ENCODE peak calls at places on chromosomes 6 and 20, in ten cellular contexts. H, Q, O, F, K, X, N, P, C and Z are unnamed samples.

GRCh38 chr6:122702846-122703245 is 76.7 kb upstream of the FABP7 start:
- DNase-seq in H (no peak), Q (no peak), O (no peak), F (no peak), K (no peak), X (no peak), N (no peak), P (no peak), C (no peak), Z (no peak)

GRCh38 chr6:57173056-57173885 is 1.1 kb downstream of the BAG2 start:
- DNase-seq in H (no peak), Q (no peak), O (no peak), F (no peak), K (no peak), X (peak; percentile 28), N (no peak), P (no peak), C (no peak), Z (no peak)

GRCh38 chr20:3612795-3613560 is 50.2 kb downstream of the GFRA4 start:
- DNase-seq in H (no peak), Q (no peak), O (no peak), F (no peak), K (no peak), X (no peak), N (no peak), P (no peak), C (no peak), Z (peak; percentile 26)

GRCh38 chr6:105993341-105993740 is 92.8 kb upstream of the PRDM1 start:
- DNase-seq in H (no peak), Q (no peak), O (no peak), F (no peak), K (no peak), X (no peak), N (no peak), P (no peak), C (no peak), Z (no peak)

GRCh38 chr20:61173966-61174725 is 77.9 kb upstream of the CDH4 start:
- DNase-seq in H (no peak), Q (no peak), O (no peak), F (no peak), K (no peak), X (no peak), N (no peak), P (no peak), C (no peak), Z (no peak)

GRCh38 chr6:168884050-168884645 is 369.5 kb downstream of the THBS2 start:
- DNase-seq in H (no peak), Q (no peak), O (no peak), F (no peak), K (no peak), X (no peak), N (no peak), P (no peak), C (no peak), Z (no peak)

GRCh38 chr6:144219056-144219685 is 66.0 kb upstream of the UTRN start:
- DNase-seq in H (no peak), Q (peak; percentile 40), O (no peak), F (no peak), K (no peak), X (no peak), N (no peak), P (no peak), C (no peak), Z (no peak)

GRCh38 chr6:45420083-45420908 is 42.6 kb upstream of the SUPT3H start:
- DNase-seq in H (no peak), Q (no peak), O (no peak), F (peak; percentile 53), K (peak; percentile 62), X (peak; percentile 11), N (peak; percentile 72), P (no peak), C (no peak), Z (peak; percentile 53)

GRCh38 chr6:116286773-116287358 is 7.1 kb upstream of the TSPYL1 start:
- DNase-seq in H (no peak), Q (no peak), O (no peak), F (no peak), K (no peak), X (no peak), N (no peak), P (no peak), C (no peak), Z (no peak)

GRCh38 chr20:402898-403581 is 5.1 kb upstream of the RBCK1 start:
- DNase-seq in H (no peak), Q (no peak), O (no peak), F (no peak), K (no peak), X (no peak), N (no peak), P (no peak), C (no peak), Z (no peak)

GRCh38 chr6:108581932-108582500 is 21.3 kb downstream of the FOXO3 start:
- DNase-seq in H (no peak), Q (no peak), O (no peak), F (no peak), K (no peak), X (no peak), N (no peak), P (no peak), C (no peak), Z (no peak)
- H3K4me1 ChIP-seq in H (peaks cover 62% of the 10 kb centered on the region), Q (peaks cover 39% of the 10 kb centered on the region), O (peaks cover 88% of the 10 kb centered on the region), F (peaks cover 56% of the 10 kb centered on the region), K (peaks cover 83% of the 10 kb centered on the region), X (peaks cover 57% of the 10 kb centered on the region), N (peaks cover 55% of the 10 kb centered on the region), P (peaks cover 9% of the 10 kb centered on the region), C (peaks cover 10% of the 10 kb centered on the region), Z (peaks cover 83% of the 10 kb centered on the region)

GRCh38 chr20:63588641-63589041 is 14.6 kb upstream of the HELZ2 start:
- DNase-seq in H (peak; percentile 42), Q (no peak), O (no peak), F (peak; percentile 49), K (no peak), X (no peak), N (peak; percentile 72), P (no peak), C (no peak), Z (peak; percentile 54)
- H3K36me3 ChIP-seq in H (peaks cover 48% of the 10 kb centered on the region), Q (no peaks in the 10 kb centered on the region), O (peaks cover 53% of the 10 kb centered on the region), F (peaks cover 3% of the 10 kb centered on the region), K (peaks cover 44% of the 10 kb centered on the region), X (no peaks in the 10 kb centered on the region), N (peaks cover 10% of the 10 kb centered on the region), P (peaks cover 11% of the 10 kb centered on the region), C (no peaks in the 10 kb centered on the region), Z (peaks cover 17% of the 10 kb centered on the region)

GRCh38 chr6:28979679-28980078 is 25.4 kb downstream of the ZNF311 start:
- DNase-seq in H (no peak), Q (no peak), O (no peak), F (no peak), K (no peak), X (no peak), N (no peak), P (no peak), C (no peak), Z (no peak)
- H3K27ac ChIP-seq in H (no peak overlapping the region), Q (peak overlapping the region; percentile 57), O (no peak overlapping the region), F (no peak overlapping the region), K (no peak overlapping the region), X (no peak overlapping the region), N (no peak overlapping the region), P (no peak overlapping the region), C (no peak overlapping the region), Z (no peak overlapping the region)

DNA sequence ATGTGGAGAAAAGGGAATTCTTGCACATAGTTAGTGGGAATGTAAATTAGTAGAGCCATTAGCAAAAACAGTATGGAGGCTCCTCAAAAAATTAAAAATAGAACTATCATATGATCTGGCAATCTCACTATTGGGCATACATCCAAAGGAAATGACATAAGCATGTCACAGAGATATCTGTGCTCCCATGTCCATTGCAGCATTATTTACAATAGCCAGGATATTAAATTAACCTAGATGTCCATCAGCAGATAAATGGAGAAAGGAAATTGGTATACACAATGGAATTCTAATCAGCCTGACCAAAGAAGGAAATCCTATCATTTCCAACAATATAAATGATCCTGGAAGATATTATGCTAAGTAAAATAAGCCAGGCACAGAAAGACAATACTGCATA is 2.8 kb downstream of the SIRPB1 start:
- DNase-seq in H (no peak), Q (no peak), O (no peak), F (no peak), K (no peak), X (no peak), N (no peak), P (no peak), C (no peak), Z (no peak)
- H3K4me1 ChIP-seq in H (no peaks in the 10 kb centered on the region), Q (no peaks in the 10 kb centered on the region), O (no peaks in the 10 kb centered on the region), F (no peaks in the 10 kb centered on the region), K (peaks cover 5% of the 10 kb centered on the region), X (no peaks in the 10 kb centered on the region), N (no peaks in the 10 kb centered on the region), P (no peaks in the 10 kb centered on the region), C (no peaks in the 10 kb centered on the region), Z (peaks cover 3% of the 10 kb centered on the region)

GRCh38 chr20:44887466-44887865 is 2.0 kb downstream of the YWHAB start:
- DNase-seq in H (no peak), Q (no peak), O (no peak), F (no peak), K (no peak), X (no peak), N (no peak), P (no peak), C (no peak), Z (no peak)
- H3K36me3 ChIP-seq in H (peaks cover 59% of the 10 kb centered on the region), Q (no peaks in the 10 kb centered on the region), O (no peaks in the 10 kb centered on the region), F (no peaks in the 10 kb centered on the region), K (no peaks in the 10 kb centered on the region), X (no peaks in the 10 kb centered on the region), N (no peaks in the 10 kb centered on the region), P (no peaks in the 10 kb centered on the region), C (no peaks in the 10 kb centered on the region), Z (no peaks in the 10 kb centered on the region)

DNA sequence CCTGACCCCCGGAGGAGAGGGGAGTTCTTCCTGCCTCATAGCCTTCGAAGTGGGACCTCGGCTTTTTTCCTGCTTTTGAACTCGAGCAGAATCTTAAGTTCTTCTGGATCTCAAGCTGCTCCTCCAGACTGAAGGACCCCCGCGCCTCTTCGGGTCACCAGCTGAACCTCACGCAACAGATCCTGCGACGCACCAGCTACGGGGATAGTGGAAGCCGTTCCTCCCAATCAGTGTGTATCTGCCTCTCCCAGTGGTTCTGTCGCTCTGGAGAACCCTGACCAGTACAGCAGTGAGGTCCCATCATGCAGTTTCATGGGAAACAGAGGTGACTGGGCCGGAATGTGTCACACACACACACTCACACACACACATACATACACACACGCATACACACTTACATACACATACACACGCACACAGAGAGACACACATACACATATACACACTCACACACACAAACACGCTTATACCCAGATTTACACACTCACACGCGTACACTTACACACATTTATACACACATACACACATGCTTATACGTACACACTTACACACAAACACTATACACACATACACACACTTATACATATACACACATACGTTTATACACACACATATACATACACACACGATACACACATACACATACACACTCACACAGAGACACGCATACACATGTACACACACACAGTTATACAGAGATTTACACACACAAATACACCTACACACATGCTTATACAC is 170.0 kb downstream of the TTLL2 start:
- DNase-seq in H (no peak), Q (no peak), O (no peak), F (no peak), K (no peak), X (no peak), N (no peak), P (no peak), C (no peak), Z (no peak)
- H3K27ac ChIP-seq in H (no peak overlapping the region), Q (no peak overlapping the region), O (no peak overlapping the region), F (no peak overlapping the region), K (no peak overlapping the region), X (no peak overlapping the region), N (no peak overlapping the region), P (no peak overlapping the region), C (peak overlapping the region; percentile 10), Z (no peak overlapping the region)

DNA sequence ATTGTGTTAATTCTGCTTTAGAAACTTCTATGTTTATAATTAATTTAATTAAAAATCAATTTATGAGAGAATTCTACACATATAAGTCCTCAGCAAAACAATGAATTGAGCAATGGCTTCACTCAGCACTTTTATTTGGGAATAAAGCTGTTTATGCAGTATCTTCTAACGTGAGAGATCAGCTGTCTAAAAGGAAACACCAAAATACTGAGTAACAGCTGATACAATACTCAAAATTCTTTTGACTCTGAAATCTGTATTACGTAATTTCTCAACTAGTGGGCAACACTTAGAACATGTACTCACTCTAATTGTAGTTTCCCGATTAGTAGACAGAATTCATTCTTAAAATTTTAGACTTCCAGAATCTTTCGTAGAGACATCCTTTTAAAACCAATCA is 49.8 kb downstream of the MAP3K7 start:
- DNase-seq in H (no peak), Q (no peak), O (no peak), F (no peak), K (no peak), X (no peak), N (no peak), P (no peak), C (no peak), Z (no peak)
- H3K4me1 ChIP-seq in H (no peaks in the 10 kb centered on the region), Q (no peaks in the 10 kb centered on the region), O (no peaks in the 10 kb centered on the region), F (peaks cover 7% of the 10 kb centered on the region), K (peaks cover 21% of the 10 kb centered on the region), X (no peaks in the 10 kb centered on the region), N (no peaks in the 10 kb centered on the region), P (no peaks in the 10 kb centered on the region), C (no peaks in the 10 kb centered on the region), Z (peaks cover 12% of the 10 kb centered on the region)